ENCODE peak calls at places on chromosomes 4 and X, in four cellular contexts. One of them, this sample, is unnamed.

GRCh38 chr4:38141808-38142500 is 181.8 kb downstream of the PTTG2 start:
- DNase-seq in HEK293T: no peak
- DNase-seq in GM12878: no peak
- DNase-seq in K562: no peak
- DNase-seq in this sample: no peak

GRCh38 chr4:143714290-143714625 is 13.8 kb upstream of the FREM3 start:
- DNase-seq in HEK293T: no peak
- DNase-seq in GM12878: no peak
- DNase-seq in K562: no peak
- DNase-seq in this sample: no peak

GRCh38 chr4:86594559-86595425 is 677 bp downstream of the PTPN13 start:
- DNase-seq in HEK293T: peak; percentile 44
- DNase-seq in K562: peak; percentile 8
- DNase-seq in GM12878: no peak
- DNase-seq in this sample: no peak

GRCh38 chr4:111946789-111947188 is 198.5 kb upstream of the FAM241A start:
- DNase-seq in K562: no peak
- DNase-seq in GM12878: no peak
- DNase-seq in HEK293T: no peak
- DNase-seq in this sample: no peak

GRCh38 chrX:110188701-110189558 is 129.0 kb downstream of the AMMECR1 start:
- DNase-seq in GM12878: no peak
- DNase-seq in K562: no peak
- DNase-seq in HEK293T: no peak
- DNase-seq in this sample: no peak

GRCh38 chr4:176357359-176358082 is 37.8 kb downstream of the SPCS3 start:
- DNase-seq in HEK293T: no peak
- DNase-seq in GM12878: peak; percentile 48
- DNase-seq in K562: no peak
- DNase-seq in this sample: no peak

GRCh38 chr4:186934255-186934654 is 210.6 kb upstream of the FAT1 start:
- DNase-seq in K562: no peak
- DNase-seq in GM12878: no peak
- DNase-seq in HEK293T: no peak
- DNase-seq in this sample: no peak

GRCh38 chr4:96150501-96150900 is 310.6 kb downstream of the PDHA2 start:
- DNase-seq in HEK293T: no peak
- DNase-seq in GM12878: no peak
- DNase-seq in K562: no peak
- DNase-seq in this sample: no peak

GRCh38 chr4:32768664-32769389 is 2048.7 kb downstream of the PCDH7 start:
- DNase-seq in GM12878: no peak
- DNase-seq in K562: no peak
- DNase-seq in HEK293T: no peak
- DNase-seq in this sample: peak; percentile 42

GRCh38 chr4:170581322-170581721 is 491.6 kb upstream of the AADAT start:
- DNase-seq in K562: no peak
- DNase-seq in GM12878: no peak
- DNase-seq in HEK293T: no peak
- DNase-seq in this sample: no peak

GRCh38 chr4:148749403-148749802 is 307.2 kb upstream of the NR3C2 start:
- DNase-seq in HEK293T: no peak
- DNase-seq in K562: no peak
- DNase-seq in GM12878: no peak
- DNase-seq in this sample: no peak

GRCh38 chr4:155077860-155078259 is 130.6 kb upstream of the NPY2R start:
- DNase-seq in GM12878: no peak
- DNase-seq in HEK293T: no peak
- DNase-seq in K562: no peak
- DNase-seq in this sample: no peak

GRCh38 chr4:114807759-114808404 is 209.3 kb downstream of the UGT8 start:
- DNase-seq in HEK293T: peak; percentile 65
- DNase-seq in K562: peak; percentile 41
- DNase-seq in GM12878: no peak
- DNase-seq in this sample: peak; percentile 42

GRCh38 chrX:86806786-86807185 is 658.5 kb downstream of the DACH2 start:
- DNase-seq in HEK293T: peak; percentile 18
- DNase-seq in GM12878: no peak
- DNase-seq in K562: no peak
- DNase-seq in this sample: peak; percentile 6

GRCh38 chr4:78766026-78766425 is 10.1 kb upstream of the BMP2K start:
- DNase-seq in HEK293T: no peak
- DNase-seq in GM12878: no peak
- DNase-seq in K562: no peak
- DNase-seq in this sample: no peak

GRCh38 chr4:152585036-152585439 is 49.1 kb upstream of the FBXW7 start:
- DNase-seq in HEK293T: no peak
- DNase-seq in GM12878: peak; percentile 37
- DNase-seq in K562: no peak
- DNase-seq in this sample: no peak

GRCh38 chr4:6221296-6221850 is 21.0 kb upstream of the JAKMIP1 start:
- DNase-seq in K562: no peak
- DNase-seq in HEK293T: no peak
- DNase-seq in GM12878: no peak
- DNase-seq in this sample: no peak

GRCh38 chr4:183686461-183686860 is 27.4 kb downstream of the TRAPPC11 start:
- DNase-seq in GM12878: no peak
- DNase-seq in K562: no peak
- DNase-seq in HEK293T: no peak
- DNase-seq in this sample: no peak

DNA sequence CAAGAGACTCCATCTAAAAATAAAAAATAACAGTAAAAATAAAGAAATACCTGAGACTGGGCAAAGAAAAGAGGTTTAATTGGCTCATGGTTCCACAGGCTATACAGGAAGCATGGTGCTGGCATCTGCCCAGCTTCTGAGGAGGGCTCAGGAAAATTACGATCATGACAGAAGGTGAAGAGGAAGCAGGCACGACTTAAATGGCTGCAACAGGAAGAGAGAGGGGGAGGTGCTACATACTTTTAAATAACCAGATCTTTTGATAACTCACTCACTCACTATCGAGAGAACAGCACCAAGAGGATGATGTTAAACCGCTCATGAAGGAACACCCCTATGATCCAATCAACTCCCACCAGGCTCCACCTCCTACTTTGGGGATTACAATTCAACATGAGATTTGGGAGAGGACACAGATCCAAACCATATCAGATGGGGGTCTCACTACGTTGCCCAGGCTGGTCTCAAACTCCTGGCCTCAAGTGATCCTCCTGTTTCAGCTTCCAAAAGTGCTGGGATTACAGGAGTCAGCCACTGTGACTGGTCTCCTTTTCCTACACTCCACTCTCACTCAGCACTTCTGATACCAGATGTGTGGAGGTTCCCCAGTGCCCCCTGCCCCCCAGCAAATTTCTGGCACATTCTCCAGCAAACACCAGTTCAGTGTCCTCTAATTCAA is 11.9 kb upstream of the ZNF157 start:
- DNase-seq in K562: no peak
- DNase-seq in HEK293T: no peak
- DNase-seq in GM12878: no peak
- DNase-seq in this sample: no peak
- TF ChIP-seq TARDBP in K562: no peak
- TF ChIP-seq TARDBP in HEK293T: no peak
- TF ChIP-seq TARDBP in GM12878: no peak
- TF ChIP-seq TARDBP in this sample: no peak

GRCh38 chr4:16574981-16575380 is 323.5 kb downstream of the LDB2 start:
- DNase-seq in GM12878: no peak
- DNase-seq in HEK293T: no peak
- DNase-seq in K562: no peak
- DNase-seq in this sample: no peak

GRCh38 chr4:16573181-16573580 is 325.3 kb downstream of the LDB2 start:
- DNase-seq in K562: no peak
- DNase-seq in GM12878: no peak
- DNase-seq in HEK293T: no peak
- DNase-seq in this sample: no peak

GRCh38 chr4:16577177-16577576 is 321.3 kb downstream of the LDB2 start:
- DNase-seq in GM12878: no peak
- DNase-seq in HEK293T: no peak
- DNase-seq in K562: no peak
- DNase-seq in this sample: no peak

GRCh38 chr4:16569790-16570189 is 328.7 kb downstream of the LDB2 start:
- DNase-seq in HEK293T: no peak
- DNase-seq in K562: no peak
- DNase-seq in GM12878: no peak
- DNase-seq in this sample: no peak

DNA sequence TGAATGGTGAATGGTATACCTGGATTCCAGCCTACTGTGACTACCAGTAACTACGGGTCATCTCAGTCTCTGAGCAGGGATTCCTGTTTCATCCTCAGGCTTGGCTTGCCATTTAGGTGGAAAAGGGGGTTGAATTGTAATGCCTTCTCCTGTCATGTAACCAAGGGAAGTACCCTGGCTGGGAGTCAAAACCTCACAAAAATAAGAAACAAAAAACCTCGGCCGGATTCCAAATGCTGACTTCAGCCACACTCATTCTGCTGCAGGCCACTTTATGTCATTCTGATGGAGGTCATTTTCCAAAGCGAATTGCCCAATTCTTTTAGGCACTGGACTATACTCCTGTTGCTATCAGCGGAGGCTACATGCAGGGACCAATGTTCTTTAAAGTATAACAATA is 324.7 kb downstream of the LDB2 start:
- DNase-seq in K562: no peak
- DNase-seq in HEK293T: no peak
- DNase-seq in GM12878: no peak
- DNase-seq in this sample: no peak
- TF ChIP-seq TARDBP in K562: no peak
- TF ChIP-seq TARDBP in HEK293T: no peak
- TF ChIP-seq TARDBP in GM12878: no peak
- TF ChIP-seq TARDBP in this sample: no peak

GRCh38 chr4:41156574-41156973 is 57.8 kb downstream of the APBB2 start:
- DNase-seq in GM12878: no peak
- DNase-seq in HEK293T: no peak
- DNase-seq in K562: no peak
- DNase-seq in this sample: no peak

GRCh38 chr4:41155194-41155830 is 59.0 kb downstream of the APBB2 start:
- DNase-seq in K562: no peak
- DNase-seq in HEK293T: no peak
- DNase-seq in GM12878: no peak
- DNase-seq in this sample: no peak

GRCh38 chr4:41154001-41154813 is 60.1 kb downstream of the APBB2 start:
- DNase-seq in K562: no peak
- DNase-seq in HEK293T: no peak
- DNase-seq in GM12878: no peak
- DNase-seq in this sample: no peak

GRCh38 chr4:41157009-41157408 is 57.3 kb downstream of the APBB2 start:
- DNase-seq in HEK293T: no peak
- DNase-seq in GM12878: no peak
- DNase-seq in K562: no peak
- DNase-seq in this sample: no peak

DNA sequence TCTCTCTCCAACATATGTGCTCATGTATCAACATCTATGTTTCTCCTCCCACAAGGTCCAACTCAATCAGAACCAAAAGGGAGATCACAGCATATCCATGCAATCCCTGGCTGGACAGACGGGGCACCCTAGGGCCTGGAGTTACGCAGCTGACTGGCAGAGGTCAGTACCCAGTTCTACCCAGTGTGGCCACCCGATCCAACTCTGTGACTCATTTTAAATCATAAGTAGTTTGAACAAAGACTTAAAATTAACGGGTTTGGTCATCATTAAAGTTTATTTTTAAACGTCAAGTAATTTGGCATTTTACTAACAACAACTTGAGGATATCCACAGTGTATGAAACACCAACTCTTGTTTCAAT is 59.5 kb downstream of the APBB2 start:
- DNase-seq in HEK293T: no peak
- DNase-seq in K562: no peak
- DNase-seq in GM12878: no peak
- DNase-seq in this sample: no peak
- TF ChIP-seq TARDBP in HEK293T: no peak
- TF ChIP-seq TARDBP in K562: no peak
- TF ChIP-seq TARDBP in GM12878: no peak
- TF ChIP-seq TARDBP in this sample: no peak

GRCh38 chr4:94332983-94333590 is 9.5 kb downstream of the HPGDS start:
- DNase-seq in HEK293T: no peak
- DNase-seq in GM12878: no peak
- DNase-seq in K562: peak; percentile 24
- DNase-seq in this sample: peak; percentile 7
- TF ChIP-seq TARDBP in HEK293T: no peak
- TF ChIP-seq TARDBP in GM12878: no peak
- TF ChIP-seq TARDBP in K562: no peak
- TF ChIP-seq TARDBP in this sample: no peak

DNA sequence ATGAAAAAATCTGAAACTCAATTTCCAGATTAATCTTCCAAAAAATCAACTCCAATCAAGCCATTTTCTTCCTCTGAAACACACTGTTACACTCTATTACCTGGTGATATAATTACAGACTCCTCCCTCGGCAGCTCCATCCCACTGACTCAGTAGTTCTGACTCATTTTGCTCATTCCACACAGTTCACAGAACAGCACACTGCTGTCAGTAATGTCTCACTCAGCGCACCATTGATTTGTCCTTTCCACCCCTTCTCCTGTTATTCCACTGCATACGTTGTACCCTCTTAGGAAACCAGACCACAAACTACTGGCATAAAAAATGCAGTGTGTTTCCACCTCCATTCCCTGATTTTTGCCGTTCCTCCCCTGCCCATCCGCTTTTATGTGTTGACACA is 212.7 kb downstream of the SLIT2 start:
- DNase-seq in HEK293T: no peak
- DNase-seq in GM12878: no peak
- DNase-seq in K562: no peak
- DNase-seq in this sample: no peak
- TF ChIP-seq TARDBP in HEK293T: no peak
- TF ChIP-seq TARDBP in GM12878: no peak
- TF ChIP-seq TARDBP in K562: no peak
- TF ChIP-seq TARDBP in this sample: no peak

GRCh38 chr4:107255596-107255995 is 219.5 kb upstream of the DKK2 start:
- DNase-seq in HEK293T: no peak
- DNase-seq in GM12878: no peak
- DNase-seq in K562: no peak
- DNase-seq in this sample: no peak
- TF ChIP-seq TARDBP in HEK293T: no peak
- TF ChIP-seq TARDBP in GM12878: no peak
- TF ChIP-seq TARDBP in K562: no peak
- TF ChIP-seq TARDBP in this sample: no peak

GRCh38 chr4:1676605-1677525 is 7.2 kb downstream of the FAM53A start:
- DNase-seq in GM12878: no peak
- DNase-seq in HEK293T: no peak
- DNase-seq in K562: peak; percentile 85
- DNase-seq in this sample: no peak
- TF ChIP-seq TARDBP in GM12878: no peak
- TF ChIP-seq TARDBP in HEK293T: no peak
- TF ChIP-seq TARDBP in K562: no peak
- TF ChIP-seq TARDBP in this sample: no peak

This sample was measured in HepG2.